ENCODE peak calls at places on chromosome 11, in nine cellular contexts. I is fibroblast of mammary gland, K is lower leg skin, S is upper lobe of right lung, C is ovary, B is HFF-Myc, R is astrocyte of the cerebellum, J is cardiac fibroblast, V is AG10803. E is an unnamed sample.

GRCh38 chr11:63791495-63792167 is 21.6 kb upstream of the SPINDOC start:
- DNase-seq in I (peak; percentile 15), K (no peak), S (no peak), C (no peak), B (no peak), R (no peak), J (no peak), V (no peak), E (no peak)

GRCh38 chr11:66188580-66188979 is 79.9 kb upstream of the RAB1B start:
- DNase-seq in I (peak; percentile 77), K (no peak), S (no peak), C (no peak), B (peak; percentile 19), R (peak; percentile 35), J (peak; percentile 76), V (peak; percentile 56), E (no peak)

GRCh38 chr11:31822604-31823371 is 11.7 kb upstream of the PAX6 start:
- DNase-seq in I (no peak), K (no peak), S (no peak), C (no peak), B (no peak), R (no peak), J (no peak), V (no peak), E (no peak)

GRCh38 chr11:126628790-126629621 is 273.5 kb downstream of the ST3GAL4 start:
- DNase-seq in I (peak; percentile 89), K (no peak), S (no peak), C (no peak), B (peak; percentile 91), R (no peak), J (no peak), V (peak; percentile 99), E (peak; percentile 96)

GRCh38 chr11:46363031-46363407 is 15.8 kb downstream of the DGKZ start:
- DNase-seq in I (peak; percentile 36), K (peak; percentile 68), S (peak; percentile 81), C (no peak), B (no peak), R (no peak), J (peak; percentile 87), V (peak; percentile 58), E (no peak)

GRCh38 chr11:31246451-31247165 is 122.9 kb downstream of the DCDC1 start:
- DNase-seq in I (peak; percentile 56), K (peak; percentile 21), S (no peak), C (no peak), B (no peak), R (peak; percentile 49), J (no peak), V (peak; percentile 42), E (no peak)

GRCh38 chr11:100978942-100979341 is 150.7 kb downstream of the PGR start:
- DNase-seq in I (no peak), K (no peak), S (no peak), C (no peak), B (no peak), R (no peak), J (no peak), V (no peak), E (no peak)

GRCh38 chr11:723120-723883 is 17.3 kb downstream of the EPS8L2 start:
- DNase-seq in I (peak; percentile 62), K (no peak), S (no peak), C (no peak), B (no peak), R (peak; percentile 49), J (peak; percentile 70), V (peak; percentile 61), E (no peak)

GRCh38 chr11:45145083-45145420 is 1.4 kb upstream of the PRDM11 start:
- DNase-seq in I (no peak), K (no peak), S (peak; percentile 5), C (no peak), B (no peak), R (no peak), J (no peak), V (no peak), E (no peak)

GRCh38 chr11:111797145-111797581 is 31.0 kb upstream of the PPP2R1B start:
- DNase-seq in I (peak; percentile 77), K (no peak), S (no peak), C (no peak), B (peak; percentile 62), R (no peak), J (peak; percentile 68), V (peak; percentile 16), E (no peak)

GRCh38 chr11:69310934-69311766 is 17.2 kb downstream of the MYEOV start:
- DNase-seq in I (no peak), K (no peak), S (peak; percentile 39), C (peak; percentile 16), B (no peak), R (no peak), J (no peak), V (no peak), E (no peak)

GRCh38 chr11:133946541-133947297 is 10.0 kb downstream of the IGSF9B start:
- DNase-seq in I (no peak), K (no peak), S (peak; percentile 61), C (peak; percentile 50), B (no peak), R (no peak), J (no peak), V (no peak), E (no peak)

GRCh38 chr11:108112059-108112458 is 9.3 kb upstream of the ACAT1 start:
- DNase-seq in I (peak; percentile 38), K (no peak), S (no peak), C (no peak), B (no peak), R (no peak), J (peak; percentile 17), V (no peak), E (no peak)

GRCh38 chr11:67271548-67272284 is 5.4 kb downstream of the GRK2 start:
- DNase-seq in I (no peak), K (no peak), S (peak; percentile 67), C (peak; percentile 32), B (no peak), R (no peak), J (no peak), V (no peak), E (no peak)

GRCh38 chr11:9280655-9281301 is 15.6 kb upstream of the DENND5A start:
- DNase-seq in I (peak; percentile 54), K (no peak), S (no peak), C (no peak), B (no peak), R (peak; percentile 69), J (peak; percentile 73), V (peak; percentile 58), E (no peak)

GRCh38 chr11:82858556-82859091 is 41.6 kb downstream of the PRCP start:
- DNase-seq in I (peak; percentile 44), K (no peak), S (no peak), C (no peak), B (peak; percentile 54), R (peak; percentile 37), J (peak; percentile 79), V (peak; percentile 81), E (peak; percentile 49)

GRCh38 chr11:64444838-64445441 is 86.0 kb downstream of the RPS6KA4 start:
- DNase-seq in I (peak; percentile 50), K (no peak), S (no peak), C (peak; percentile 21), B (peak; percentile 15), R (no peak), J (peak; percentile 29), V (peak; percentile 36), E (no peak)

GRCh38 chr11:61618991-61619390 is 38.1 kb upstream of the SYT7 start:
- DNase-seq in I (no peak), K (no peak), S (no peak), C (no peak), B (no peak), R (no peak), J (no peak), V (no peak), E (no peak)

GRCh38 chr11:39374963-39375698 is 2084.3 kb downstream of the LRRC4C start:
- DNase-seq in I (peak; percentile 11), K (no peak), S (no peak), C (no peak), B (no peak), R (peak; percentile 2), J (peak; percentile 41), V (peak; percentile 0), E (no peak)

GRCh38 chr11:68353118-68353517 is 40.7 kb downstream of the LRP5 start:
- DNase-seq in I (no peak), K (no peak), S (no peak), C (peak; percentile 36), B (no peak), R (no peak), J (no peak), V (no peak), E (no peak)

DNA sequence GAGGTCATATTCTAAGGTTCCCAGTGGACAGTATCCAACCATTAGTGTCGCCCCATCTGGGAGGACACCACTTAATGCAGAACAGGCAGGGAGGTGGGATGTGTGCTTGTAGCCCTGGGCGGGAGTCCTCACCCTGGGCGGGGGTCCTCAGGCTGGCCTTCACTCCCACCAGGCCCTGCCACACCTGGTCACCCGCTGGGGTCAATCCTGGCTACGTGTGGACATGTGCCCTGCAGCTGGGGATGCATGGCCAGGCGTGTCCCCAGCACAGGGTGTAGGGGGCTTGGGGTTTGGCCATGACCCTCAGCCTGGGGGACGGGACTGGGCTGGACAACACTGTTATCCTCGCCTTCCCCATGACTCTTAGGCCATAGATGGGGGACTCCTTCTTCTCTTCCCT is 18.8 kb downstream of the TRPM5 start:
- DNase-seq in I (no peak), K (no peak), S (no peak), C (no peak), B (no peak), R (no peak), J (no peak), V (no peak), E (no peak)
- TF ChIP-seq CTCF in I (no peak), K (no peak), S (no peak), C (no peak), B (no peak), R (no peak), J (no peak), V (no peak), E (no peak)

GRCh38 chr11:102111787-102112653 is 1.8 kb downstream of the YAP1 start:
- DNase-seq in I (peak; percentile 96), K (peak; percentile 53), S (no peak), C (no peak), B (peak; percentile 85), R (peak; percentile 59), J (peak; percentile 92), V (peak; percentile 83), E (peak; percentile 51)
- H3K4me3 ChIP-seq in I (peak overlapping the region; percentile 85), K (peak overlapping the region; percentile 59), S (peak overlapping the region; percentile 80), C (peak overlapping the region; percentile 89), B (peak overlapping the region; percentile 87), R (peak overlapping the region; percentile 93), J (peak overlapping the region; percentile 95), V (peak overlapping the region; percentile 91), E (peak overlapping the region; percentile 96)

DNA sequence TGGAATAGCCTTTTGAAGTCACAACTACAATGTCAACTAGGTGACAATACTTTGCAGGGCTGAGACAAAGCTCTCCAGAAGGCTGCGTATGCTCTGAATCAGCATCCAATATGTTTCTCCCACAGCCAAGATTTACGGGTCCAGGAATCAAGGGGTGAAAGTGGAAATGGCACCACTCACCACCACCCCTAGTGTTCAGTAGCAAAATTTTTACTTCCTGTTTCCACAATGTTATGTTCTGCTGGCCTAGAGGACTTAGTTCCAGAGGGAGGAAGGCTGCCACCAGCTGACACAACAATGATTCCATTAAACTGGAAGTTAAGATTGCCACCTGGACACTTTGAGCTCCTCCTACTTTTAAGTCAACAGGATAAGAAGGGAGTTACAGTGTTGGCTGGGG is 68.5 kb upstream of the MPEG1 start:
- DNase-seq in I (no peak), K (no peak), S (no peak), C (no peak), B (no peak), R (no peak), J (no peak), V (no peak), E (no peak)
- TF ChIP-seq CTCF in I (no peak), K (no peak), S (no peak), C (no peak), B (no peak), R (no peak), J (no peak), V (no peak), E (no peak)

GRCh38 chr11:113375402-113375801 is 12.2 kb upstream of the ANKK1 start:
- DNase-seq in I (no peak), K (no peak), S (no peak), C (no peak), B (no peak), R (no peak), J (no peak), V (no peak), E (no peak)
- H3K4me3 ChIP-seq in I (no peak overlapping the region), K (no peak overlapping the region), S (no peak overlapping the region), C (no peak overlapping the region), B (no peak overlapping the region), R (no peak overlapping the region), J (no peak overlapping the region), V (no peak overlapping the region), E (no peak overlapping the region)